ENCODE peak calls at places on chromosomes 7 and 10, in eight cellular contexts. Q, I, W, Y, X, B, G and M are unnamed samples.
A peak's percentile ranks its signal among the peaks of the same experiment; 100 is the strongest.

GRCh38 chr7:47634273-47634672 is 52.4 kb upstream of the TNS3 start:
- DNase-seq in I (no peak), B (no peak), Q (peak; percentile 26), X (no peak), Y (no peak), G (no peak), W (no peak), M (no peak)

GRCh38 chr7:128913856-128914565 is 3.5 kb upstream of the KCP start:
- DNase-seq in Y (no peak), B (no peak), X (no peak), Q (no peak), G (no peak), I (no peak), W (no peak), M (no peak)

GRCh38 chr7:98282727-98283126 is 1.2 kb downstream of the BRI3 start:
- DNase-seq in X (no peak), Y (no peak), Q (no peak), W (no peak), B (no peak), I (no peak), G (no peak), M (no peak)

GRCh38 chr7:45920543-45921380 is at the start of gene IGFBP3:
- DNase-seq in B (peak; percentile 66), W (no peak), Y (no peak), G (peak; percentile 28), Q (peak; percentile 74), I (peak; percentile 63), X (peak; percentile 55), M (peak; percentile 74)

GRCh38 chr7:101688183-101688831 is 59.2 kb upstream of the MYL10 start:
- DNase-seq in X (peak; percentile 89), B (peak; percentile 73), W (peak; percentile 88), Y (no peak), Q (peak; percentile 34), I (peak; percentile 76), G (peak; percentile 88), M (peak; percentile 93)

GRCh38 chr10:48776528-48776927 is 91.9 kb downstream of the WDFY4 start:
- DNase-seq in Y (no peak), G (no peak), X (no peak), W (no peak), B (no peak), Q (no peak), I (no peak), M (no peak)

GRCh38 chr7:55306331-55306730 is 58.8 kb upstream of the LANCL2 start:
- DNase-seq in Y (no peak), G (no peak), X (no peak), I (no peak), B (no peak), Q (peak; percentile 12), W (no peak), M (no peak)

GRCh38 chr7:32516551-32517082 is 21.3 kb downstream of the AVL9 start:
- DNase-seq in Y (no peak), B (peak; percentile 54), X (no peak), Q (no peak), I (no peak), W (no peak), G (no peak), M (no peak)

GRCh38 chr10:110868981-110869380 is 2.7 kb upstream of the PDCD4 start:
- DNase-seq in X (no peak), I (no peak), B (no peak), W (no peak), Y (no peak), Q (no peak), G (peak; percentile 66), M (no peak)

GRCh38 chr7:155529845-155530244 is 16.5 kb downstream of the CNPY1 start:
- DNase-seq in W (no peak), G (no peak), Q (no peak), B (no peak), I (no peak), Y (no peak), X (no peak), M (no peak)

GRCh38 chr10:77970869-77971803 is 44.6 kb upstream of the DLG5 start:
- DNase-seq in W (peak; percentile 48), I (peak; percentile 42), X (no peak), B (peak; percentile 95), Q (no peak), Y (no peak), G (no peak), M (no peak)

GRCh38 chr10:14787938-14788337 is 13.2 kb upstream of the FAM107B start:
- DNase-seq in X (no peak), G (no peak), I (no peak), Q (no peak), Y (no peak), W (no peak), B (no peak), M (no peak)

GRCh38 chr10:125162181-125162906 is 2.0 kb upstream of the CTBP2 start:
- DNase-seq in B (no peak), G (no peak), I (no peak), W (no peak), X (peak; percentile 55), Y (no peak), Q (no peak), M (no peak)

GRCh38 chr10:126087274-126087673 is 190.9 kb downstream of the FANK1 start:
- DNase-seq in B (no peak), I (no peak), Y (no peak), Q (no peak), G (no peak), W (no peak), X (no peak), M (no peak)

GRCh38 chr10:89516149-89516832 is 19.1 kb downstream of the SLC16A12 start:
- DNase-seq in I (peak; percentile 40), Y (peak; percentile 92), B (peak; percentile 93), G (no peak), Q (peak; percentile 83), W (no peak), X (no peak), M (peak; percentile 84)

GRCh38 chr7:90622670-90623069 is 26.5 kb downstream of the CDK14 start:
- DNase-seq in I (no peak), B (no peak), Y (no peak), Q (no peak), G (no peak), X (no peak), W (no peak), M (no peak)

DNA sequence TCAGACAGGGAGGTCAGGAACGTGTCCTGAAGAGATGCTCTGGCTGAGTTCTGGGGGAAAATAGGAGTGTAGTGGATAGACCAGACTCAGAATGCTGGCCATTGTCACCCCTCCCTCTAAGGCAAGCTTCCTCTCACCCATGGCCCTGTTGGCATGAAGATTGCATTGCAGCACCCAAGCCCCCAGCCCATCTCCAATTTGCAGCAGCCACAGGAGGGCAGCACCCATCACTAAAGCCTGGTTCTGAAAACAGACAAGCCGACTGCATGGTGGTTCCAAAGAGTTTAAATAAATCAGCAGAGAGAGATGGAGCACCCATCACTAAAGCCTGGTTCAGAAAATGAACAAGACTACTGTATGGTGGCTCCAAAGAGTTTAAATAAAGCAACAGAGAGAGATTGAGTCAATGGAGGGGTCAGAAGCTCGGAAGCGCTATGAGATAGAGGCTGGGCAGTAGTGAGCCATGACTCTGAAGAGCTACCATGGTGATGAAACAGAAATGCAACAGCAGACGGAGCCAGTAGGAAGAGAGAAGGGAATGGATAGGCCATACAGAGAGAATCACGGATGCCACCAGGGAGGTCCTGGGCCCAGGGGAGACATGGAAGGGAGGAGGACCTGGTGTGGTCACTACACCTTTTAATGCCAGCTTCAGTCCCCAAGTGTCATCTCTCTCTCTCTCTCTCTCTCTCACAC is 237.9 kb upstream of the MYO3A start:
- DNase-seq in Y (no peak), X (no peak), Q (no peak), B (no peak), G (no peak), W (no peak), I (no peak), M (no peak)
- TF ChIP-seq CTCF in Y (no peak), X (no peak), Q (no peak), B (no peak), G (no peak), W (no peak), I (no peak), M (no peak)

DNA sequence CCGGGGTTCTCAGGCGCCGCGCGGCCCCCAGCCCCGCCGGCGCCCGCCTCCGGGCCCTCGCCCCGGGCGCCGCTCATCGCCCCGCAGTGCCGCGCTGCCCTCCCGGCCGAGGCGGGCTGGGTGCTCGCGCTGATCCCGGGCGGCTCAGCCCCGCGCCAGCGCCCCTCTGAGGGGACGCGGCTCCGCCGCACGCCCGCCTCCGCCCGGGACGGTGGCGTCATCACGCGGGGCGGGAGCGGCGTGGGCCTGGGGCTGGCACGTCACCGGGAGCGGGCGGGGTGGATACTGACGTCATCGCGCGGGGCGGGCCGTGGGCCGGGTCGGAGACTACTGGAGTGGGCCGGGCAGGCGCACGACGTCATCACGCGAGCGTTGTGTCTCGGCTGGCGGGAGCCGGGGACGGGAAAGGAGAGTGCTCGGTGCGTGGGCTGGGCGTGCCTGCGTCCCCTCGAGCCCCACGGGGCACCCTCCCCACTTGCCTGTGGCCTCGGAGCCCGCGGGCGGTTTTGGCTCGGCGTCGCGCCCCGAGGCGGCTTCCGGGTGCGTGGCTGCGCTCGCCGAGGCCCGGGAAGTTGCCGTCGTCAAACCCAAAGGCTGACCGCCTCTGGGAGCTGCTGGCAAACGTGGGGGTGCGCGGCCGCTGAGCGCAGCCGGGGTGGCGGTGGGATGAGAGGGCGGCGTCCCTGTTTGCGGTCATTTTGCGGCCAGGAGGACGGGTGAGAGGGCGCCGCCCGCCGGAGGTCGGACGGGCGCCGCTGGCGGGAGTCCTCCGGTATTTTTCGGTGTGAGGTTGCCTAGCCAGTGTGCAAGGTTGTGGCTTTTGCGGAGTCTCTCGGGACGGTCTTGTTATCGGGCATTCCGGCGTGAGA is at the start of gene ESYT2:
- DNase-seq in I (peak; percentile 98), Y (peak; percentile 67), W (peak; percentile 99), Q (peak; percentile 96), X (peak; percentile 99), B (peak; percentile 98), G (peak; percentile 100), M (peak; percentile 100)
- TF ChIP-seq CTCF in I (peak; percentile 3), Y (peak; percentile 14), W (no peak), Q (no peak), X (no peak), B (no peak), G (no peak), M (no peak)

DNA sequence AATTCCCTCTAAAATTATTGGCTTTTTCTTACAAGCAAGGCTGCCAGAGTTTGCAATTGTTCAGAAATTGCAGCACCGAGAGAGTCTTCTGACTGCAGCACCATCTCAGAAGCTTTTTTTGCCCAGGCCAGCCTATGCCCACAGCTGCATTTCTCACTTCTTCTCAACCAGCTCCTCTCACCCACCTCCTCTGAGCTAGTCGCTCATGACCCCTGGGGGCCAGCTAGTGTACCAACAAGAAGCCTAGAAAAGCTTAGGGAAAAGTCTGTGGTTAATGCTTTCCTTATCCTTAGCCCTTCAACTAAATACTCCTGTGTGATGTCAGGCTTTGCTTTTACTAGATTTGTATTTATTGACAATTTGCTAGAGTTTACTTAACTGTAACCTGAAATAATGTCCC is 264.9 kb downstream of the HTR7 start:
- DNase-seq in B (peak; percentile 91), G (no peak), Q (peak; percentile 62), Y (peak; percentile 34), I (peak; percentile 9), X (no peak), W (peak; percentile 7), M (peak; percentile 34)
- TF ChIP-seq CTCF in B (peak; percentile 80), G (no peak), Q (peak; percentile 63), Y (peak; percentile 83), I (no peak), X (peak; percentile 37), W (no peak), M (no peak)

DNA sequence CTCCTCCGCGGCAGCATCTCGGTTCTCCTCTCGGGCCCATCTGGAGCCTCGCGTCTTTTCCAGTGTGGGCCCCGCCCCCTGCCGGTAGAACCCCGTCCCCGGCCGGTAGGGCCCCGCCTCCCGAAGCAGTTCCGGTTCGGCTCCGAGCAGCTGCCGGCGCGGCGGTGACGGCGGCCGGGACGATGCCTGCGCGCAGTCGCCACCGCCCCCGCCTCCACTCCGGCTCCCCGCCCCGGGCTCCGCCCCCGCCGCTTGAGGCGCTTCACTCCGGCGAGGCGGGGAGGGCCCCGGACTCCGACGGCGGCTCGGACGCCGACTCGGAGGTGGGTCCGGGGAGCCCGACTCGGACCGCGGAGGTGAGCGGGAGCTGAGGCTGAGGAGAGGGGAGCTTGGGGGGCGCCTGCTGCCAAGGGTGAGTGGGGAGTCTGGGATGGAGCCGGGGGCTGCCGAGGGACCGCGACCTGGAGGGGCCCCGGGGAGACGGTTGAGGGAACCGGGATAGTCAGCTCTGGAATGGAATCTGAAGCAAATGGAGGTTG is at the start of gene SAMD8:
- DNase-seq in B (peak; percentile 98), I (peak; percentile 97), Q (peak; percentile 93), X (peak; percentile 99), G (peak; percentile 94), Y (peak; percentile 77), W (peak; percentile 99), M (peak; percentile 92)
- TF ChIP-seq CTCF in B (no peak), I (peak; percentile 20), Q (no peak), X (peak; percentile 39), G (no peak), Y (no peak), W (no peak), M (peak; percentile 81)